ENCODE peak calls at places on chromosomes 11 and 22, in five cellular contexts. B is mucosa of descending colon, W is T-helper 17 cell, N is heart left ventricle, P is Right ventricle myocardium inferior. E is an unnamed sample.

GRCh38 chr11:70783356-70783755 is 385.0 kb downstream of the CTTN start:
- ATAC-seq in P (no peak), N (no peak), W (no peak), B (no peak), E (no peak)

GRCh38 chr11:118841469-118842222 is 42.0 kb upstream of the CXCR5 start:
- ATAC-seq in N (no peak), P (no peak), B (peak), W (peak), E (no peak)

GRCh38 chr22:23527971-23528740 is 51.9 kb downstream of the IGLL1 start:
- ATAC-seq in P (no peak), N (no peak), W (no peak), B (no peak), E (no peak)

GRCh38 chr11:3861698-3862097 is 6.2 kb downstream of the STIM1 start:
- ATAC-seq in P (no peak), B (no peak), W (peak), N (no peak), E (no peak)

GRCh38 chr11:43904737-43905515 is 24.3 kb downstream of the ALKBH3 start:
- ATAC-seq in W (no peak), N (no peak), P (peak), B (peak), E (peak)

GRCh38 chr11:19903620-19904069 is 191.0 kb downstream of the NAV2 start:
- ATAC-seq in P (no peak), B (peak), N (peak), W (no peak), E (peak)

GRCh38 chr22:43970037-43970747 is 14.9 kb downstream of the SAMM50 start:
- ATAC-seq in N (no peak), P (no peak), W (no peak), B (peak), E (no peak)

GRCh38 chr11:1632053-1632714 is 2.6 kb downstream of the KRTAP5-5 start:
- ATAC-seq in N (no peak), W (no peak), P (no peak), B (no peak), E (no peak)

GRCh38 chr11:63837027-63837688 is 1.8 kb upstream of the MARK2 start:
- ATAC-seq in N (no peak), B (peak), P (peak), W (no peak), E (no peak)

GRCh38 chr11:103529217-103529684 is 420.0 kb downstream of the DYNC2H1 start:
- ATAC-seq in B (no peak), W (no peak), P (peak), N (no peak), E (no peak)

GRCh38 chr11:108914211-108914610 is 249.3 kb downstream of the DDX10 start:
- ATAC-seq in W (no peak), P (no peak), B (no peak), N (no peak), E (no peak)

GRCh38 chr11:63782749-63783148 is 14.2 kb upstream of the ZFTA start:
- ATAC-seq in N (no peak), P (no peak), B (no peak), W (no peak), E (no peak)

GRCh38 chr11:5937868-5938602 is 4.0 kb upstream of the OR56A3 start:
- ATAC-seq in W (no peak), N (no peak), P (no peak), B (no peak), E (no peak)

GRCh38 chr22:46111645-46112306 is 38.5 kb upstream of the PPARA start:
- ATAC-seq in W (no peak), B (no peak), N (no peak), P (no peak), E (no peak)